ENCODE peak calls at places on chromosomes 12 and 14, in four cellular contexts. One of them, this sample, is unnamed.

GRCh38 chr12:46546634-46547273 is 174.2 kb upstream of the SLC38A2 start:
- DNase-seq in A549: no peak
- DNase-seq in endothelial cell of umbilical vein: no peak
- DNase-seq in HepG2: no peak
- DNase-seq in this sample: peak; percentile 76

GRCh38 chr14:95067526-95067925 is 89.8 kb downstream of the DICER1 start:
- DNase-seq in endothelial cell of umbilical vein: no peak
- DNase-seq in HepG2: no peak
- DNase-seq in A549: no peak
- DNase-seq in this sample: no peak

GRCh38 chr12:91613223-91613779 is 430.7 kb upstream of the DCN start:
- DNase-seq in A549: no peak
- DNase-seq in HepG2: no peak
- DNase-seq in endothelial cell of umbilical vein: no peak
- DNase-seq in this sample: no peak

GRCh38 chr12:81699572-81699971 is 59.6 kb downstream of the PPFIA2 start:
- DNase-seq in endothelial cell of umbilical vein: no peak
- DNase-seq in HepG2: no peak
- DNase-seq in A549: no peak
- DNase-seq in this sample: no peak

GRCh38 chr12:57929092-57929830 is 12.1 kb upstream of the ATP23 start:
- DNase-seq in endothelial cell of umbilical vein: peak; percentile 36
- DNase-seq in A549: no peak
- DNase-seq in HepG2: no peak
- DNase-seq in this sample: no peak

GRCh38 chr12:131066207-131066885 is 112.6 kb downstream of the ADGRD1 start:
- DNase-seq in A549: no peak
- DNase-seq in HepG2: no peak
- DNase-seq in endothelial cell of umbilical vein: no peak
- DNase-seq in this sample: no peak

GRCh38 chr12:1059162-1059561 is 68.1 kb downstream of the ERC1 start:
- DNase-seq in endothelial cell of umbilical vein: no peak
- DNase-seq in A549: no peak
- DNase-seq in HepG2: no peak
- DNase-seq in this sample: no peak

GRCh38 chr12:19707948-19708409 is 268.7 kb downstream of the AEBP2 start:
- DNase-seq in HepG2: no peak
- DNase-seq in endothelial cell of umbilical vein: no peak
- DNase-seq in A549: peak; percentile 39
- DNase-seq in this sample: peak; percentile 46

GRCh38 chr14:76117789-76118188 is 33.9 kb upstream of the GPATCH2L start:
- DNase-seq in endothelial cell of umbilical vein: no peak
- DNase-seq in A549: no peak
- DNase-seq in HepG2: no peak
- DNase-seq in this sample: no peak

GRCh38 chr12:52634266-52635056 is 16.1 kb upstream of the KRT73 start:
- DNase-seq in A549: no peak
- DNase-seq in endothelial cell of umbilical vein: no peak
- DNase-seq in HepG2: no peak
- DNase-seq in this sample: no peak

GRCh38 chr12:53231859-53232640 is at the start of gene RARG:
- DNase-seq in A549: peak; percentile 76
- DNase-seq in HepG2: no peak
- DNase-seq in endothelial cell of umbilical vein: no peak
- DNase-seq in this sample: no peak

GRCh38 chr12:127629066-127629820 is 637.7 kb upstream of the TMEM132C start:
- DNase-seq in A549: no peak
- DNase-seq in HepG2: no peak
- DNase-seq in endothelial cell of umbilical vein: no peak
- DNase-seq in this sample: no peak

GRCh38 chr12:5969974-5970690 is 25.1 kb upstream of the ANO2 start:
- DNase-seq in A549: no peak
- DNase-seq in endothelial cell of umbilical vein: no peak
- DNase-seq in HepG2: no peak
- DNase-seq in this sample: no peak

GRCh38 chr14:68476212-68476964 is 316.5 kb downstream of the ZFP36L1 start:
- DNase-seq in endothelial cell of umbilical vein: peak; percentile 72
- DNase-seq in A549: peak; percentile 51
- DNase-seq in HepG2: peak; percentile 45
- DNase-seq in this sample: peak; percentile 8

GRCh38 chr14:97251423-97252155 is 454.4 kb downstream of the VRK1 start:
- DNase-seq in HepG2: no peak
- DNase-seq in A549: no peak
- DNase-seq in endothelial cell of umbilical vein: no peak
- DNase-seq in this sample: peak; percentile 31

GRCh38 chr12:56278905-56279304 is 12.2 kb downstream of the COQ10A start:
- DNase-seq in HepG2: no peak
- DNase-seq in A549: no peak
- DNase-seq in endothelial cell of umbilical vein: no peak
- DNase-seq in this sample: no peak

GRCh38 chr12:92702754-92703679 is at the start of gene PLEKHG7:
- DNase-seq in A549: peak; percentile 9
- DNase-seq in endothelial cell of umbilical vein: no peak
- DNase-seq in HepG2: peak; percentile 47
- DNase-seq in this sample: no peak

GRCh38 chr12:62910549-62911169 is 24.3 kb downstream of the PPM1H start:
- DNase-seq in endothelial cell of umbilical vein: peak; percentile 5
- DNase-seq in A549: no peak
- DNase-seq in HepG2: no peak
- DNase-seq in this sample: no peak

GRCh38 chr12:116257213-116257612 is 20.3 kb downstream of the MED13L start:
- DNase-seq in A549: peak; percentile 68
- DNase-seq in HepG2: no peak
- DNase-seq in endothelial cell of umbilical vein: peak; percentile 42
- DNase-seq in this sample: peak; percentile 35

GRCh38 chr12:104825408-104825807 is 132.7 kb downstream of the SLC41A2 start:
- DNase-seq in endothelial cell of umbilical vein: no peak
- DNase-seq in A549: peak; percentile 36
- DNase-seq in HepG2: no peak
- DNase-seq in this sample: peak; percentile 44

GRCh38 chr12:12776261-12776660 is 9.2 kb upstream of the APOLD1 start:
- DNase-seq in A549: no peak
- DNase-seq in HepG2: peak; percentile 13
- DNase-seq in endothelial cell of umbilical vein: peak; percentile 95
- DNase-seq in this sample: no peak

GRCh38 chr14:73770977-73771847 is 57.0 kb upstream of the PNMA1 start:
- DNase-seq in A549: no peak
- DNase-seq in endothelial cell of umbilical vein: no peak
- DNase-seq in HepG2: no peak
- DNase-seq in this sample: no peak

GRCh38 chr14:73774244-73774575 is 60.0 kb upstream of the PNMA1 start:
- DNase-seq in HepG2: no peak
- DNase-seq in endothelial cell of umbilical vein: no peak
- DNase-seq in A549: no peak
- DNase-seq in this sample: no peak

GRCh38 chr14:73773441-73774243 is 59.5 kb upstream of the PNMA1 start:
- DNase-seq in HepG2: no peak
- DNase-seq in A549: no peak
- DNase-seq in endothelial cell of umbilical vein: no peak
- DNase-seq in this sample: no peak

GRCh38 chr14:73774671-73775070 is 60.5 kb upstream of the PNMA1 start:
- DNase-seq in A549: no peak
- DNase-seq in HepG2: no peak
- DNase-seq in endothelial cell of umbilical vein: no peak
- DNase-seq in this sample: no peak

DNA sequence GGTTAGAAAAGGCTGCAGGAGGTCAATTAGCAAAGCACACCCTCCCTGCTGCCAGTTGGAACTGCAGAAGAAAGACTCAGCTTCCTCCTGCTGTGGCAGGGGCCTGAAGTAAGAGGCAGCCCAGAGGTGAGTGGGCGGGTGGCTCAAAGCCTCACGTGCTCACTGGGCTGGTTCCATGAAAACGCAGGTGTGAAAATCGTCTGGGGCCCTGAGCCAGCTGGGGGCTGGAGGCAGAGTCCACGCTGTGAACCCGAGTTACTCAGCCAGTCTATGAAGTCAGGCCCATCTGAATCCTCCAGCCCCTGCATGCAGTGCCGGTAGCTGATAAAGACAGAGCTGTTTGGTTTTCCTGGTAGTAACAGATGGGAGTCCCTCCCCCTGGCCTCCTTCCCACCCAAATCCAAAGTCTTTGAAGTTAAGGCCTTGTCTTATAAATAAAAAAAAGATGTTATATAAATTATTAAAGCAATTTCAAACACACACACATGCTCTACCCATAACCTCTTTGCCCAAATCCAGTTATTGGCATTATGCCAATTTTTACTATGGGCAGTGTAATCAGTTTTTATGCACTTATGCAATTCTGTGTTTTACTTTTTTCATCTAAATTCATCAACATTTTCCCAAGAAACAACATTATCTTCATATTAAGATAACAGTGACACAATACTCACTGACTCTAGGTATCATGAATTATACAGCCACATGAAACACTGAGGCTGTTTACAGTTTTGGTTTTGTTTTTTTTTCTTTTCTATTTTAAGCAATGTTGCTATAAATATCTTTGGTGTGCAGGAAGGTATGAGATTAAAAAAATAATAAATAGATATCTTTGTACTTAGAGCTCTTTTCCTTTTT is 57.9 kb upstream of the PNMA1 start:
- DNase-seq in A549: no peak
- DNase-seq in HepG2: peak; percentile 94
- DNase-seq in endothelial cell of umbilical vein: peak; percentile 80
- DNase-seq in this sample: peak; percentile 77
- TF ChIP-seq MYC in A549: no peak
- TF ChIP-seq MYC in HepG2: peak; percentile 82
- TF ChIP-seq MYC in endothelial cell of umbilical vein: no peak
- TF ChIP-seq MYC in this sample: peak; percentile 36

DNA sequence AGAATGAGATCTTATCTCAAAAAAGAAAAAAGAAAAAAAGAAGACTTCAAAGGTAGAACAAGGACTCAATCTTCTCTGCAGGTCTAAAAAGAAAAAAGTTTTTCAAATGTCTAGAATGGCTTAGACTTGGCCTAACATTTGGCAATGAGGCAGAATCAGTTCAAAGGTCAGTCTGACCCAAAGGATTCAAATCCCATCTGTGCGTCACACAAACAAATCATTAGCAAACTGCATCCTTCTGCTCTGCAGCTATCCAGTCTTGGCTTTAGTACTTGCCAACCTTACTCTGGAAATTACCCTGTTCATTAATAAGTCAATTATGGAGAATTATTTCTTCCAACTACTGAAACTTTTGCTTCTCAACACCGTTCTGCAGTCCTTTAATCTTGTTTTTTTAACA is 3.1 kb downstream of the YAF2 start:
- DNase-seq in A549: no peak
- DNase-seq in HepG2: peak; percentile 65
- DNase-seq in endothelial cell of umbilical vein: no peak
- DNase-seq in this sample: no peak
- TF ChIP-seq MYC in A549: no peak
- TF ChIP-seq MYC in HepG2: no peak
- TF ChIP-seq MYC in endothelial cell of umbilical vein: no peak
- TF ChIP-seq MYC in this sample: no peak

DNA sequence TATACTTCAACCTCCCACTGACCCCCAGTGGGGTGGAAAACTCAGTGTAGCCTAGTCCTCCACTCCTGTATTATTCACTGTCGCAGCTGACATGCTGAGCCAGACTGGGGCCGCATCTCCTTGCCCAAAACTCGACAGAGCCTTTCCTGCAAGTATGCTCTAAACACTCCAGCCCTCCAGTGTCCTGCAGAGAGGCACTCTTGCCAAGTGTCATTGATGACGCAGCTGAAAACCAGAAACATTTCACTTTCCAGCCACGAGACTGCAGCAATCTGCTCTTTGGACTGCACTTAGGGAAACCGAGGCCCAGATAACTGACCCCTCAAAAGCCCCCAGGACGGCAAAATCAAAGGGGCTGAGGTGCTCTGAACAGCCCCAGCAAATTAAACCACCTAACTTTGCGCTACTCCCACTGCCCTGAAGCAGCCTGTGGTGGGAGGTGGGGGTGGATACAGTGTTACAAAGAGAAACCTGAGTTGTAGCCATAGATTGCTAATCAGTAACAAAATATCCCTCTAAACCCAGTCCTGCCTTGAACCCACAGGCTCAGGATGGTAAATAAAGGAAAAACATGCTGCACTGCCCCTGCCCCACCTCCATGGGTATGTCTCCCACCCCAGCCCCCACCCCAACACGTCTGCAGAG is 2.6 kb downstream of the CCDC85C start:
- DNase-seq in A549: no peak
- DNase-seq in HepG2: peak; percentile 49
- DNase-seq in endothelial cell of umbilical vein: no peak
- DNase-seq in this sample: no peak
- TF ChIP-seq MYC in A549: no peak
- TF ChIP-seq MYC in HepG2: peak; percentile 43
- TF ChIP-seq MYC in endothelial cell of umbilical vein: no peak
- TF ChIP-seq MYC in this sample: no peak

DNA sequence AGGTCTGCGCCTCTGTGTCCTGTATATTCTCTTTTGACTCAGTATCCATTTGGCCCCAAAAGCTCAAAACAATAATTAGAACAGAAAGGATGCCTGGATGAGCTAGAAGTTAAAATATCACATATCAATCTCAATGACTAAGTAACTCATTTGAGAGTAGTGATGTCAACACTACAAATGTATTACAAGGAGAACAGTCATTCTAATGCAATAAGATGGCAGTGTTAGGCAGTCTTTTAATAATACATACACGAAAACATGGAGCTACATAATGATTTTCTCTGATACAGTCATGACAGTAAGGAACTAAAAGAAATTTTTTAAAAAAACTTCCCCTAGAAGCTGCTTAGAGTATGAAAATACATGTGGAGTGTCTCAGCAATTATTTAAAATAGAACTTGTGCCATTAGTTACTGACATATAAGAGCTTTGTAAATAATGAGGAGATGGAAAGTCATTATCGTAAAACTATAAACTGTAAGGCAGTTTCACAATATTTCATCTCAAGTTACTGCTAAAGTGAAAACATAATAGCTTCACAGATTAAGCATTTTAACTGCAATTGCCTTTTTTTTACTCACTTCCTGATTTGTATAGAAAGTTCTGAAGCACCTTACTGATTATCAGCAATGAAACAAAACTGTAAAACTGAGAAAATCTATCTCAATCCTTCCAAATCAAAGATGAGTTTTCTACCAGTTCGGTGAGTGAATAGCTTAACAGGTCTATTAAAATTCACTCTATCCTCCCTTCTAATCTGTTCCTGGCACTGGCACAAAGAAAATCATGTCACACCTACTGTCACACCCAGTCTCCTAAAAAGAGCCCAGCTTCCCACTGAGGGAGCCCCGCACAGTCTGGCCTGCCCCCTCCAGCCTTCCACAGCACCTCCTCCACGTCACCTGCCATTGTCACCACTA is 161.2 kb upstream of the ABCD2 start:
- DNase-seq in endothelial cell of umbilical vein: no peak
- DNase-seq in HepG2: no peak
- DNase-seq in A549: no peak
- DNase-seq in this sample: no peak
- TF ChIP-seq MYC in endothelial cell of umbilical vein: no peak
- TF ChIP-seq MYC in HepG2: no peak
- TF ChIP-seq MYC in A549: no peak
- TF ChIP-seq MYC in this sample: no peak

DNA sequence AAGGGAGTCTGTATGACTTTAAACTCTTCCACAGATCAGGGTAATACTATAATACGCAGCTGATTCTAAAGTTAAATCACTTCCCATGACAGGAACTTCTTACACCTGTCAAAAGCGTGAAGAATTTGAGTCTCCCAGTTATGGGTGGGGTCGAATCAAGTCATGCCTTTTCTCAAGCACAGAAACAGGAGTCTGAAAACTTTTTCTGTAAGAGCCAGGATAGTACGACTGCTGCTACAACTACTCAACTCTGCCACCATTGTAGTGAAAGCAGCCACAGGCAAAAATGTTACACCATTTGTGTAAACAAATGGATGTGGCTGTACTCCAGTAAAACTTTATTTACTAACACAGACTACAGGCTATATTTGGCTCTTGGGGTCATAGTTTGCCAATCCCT is 90.3 kb downstream of the DUSP6 start:
- DNase-seq in HepG2: no peak
- DNase-seq in endothelial cell of umbilical vein: no peak
- DNase-seq in A549: no peak
- DNase-seq in this sample: no peak
- TF ChIP-seq MYC in HepG2: no peak
- TF ChIP-seq MYC in endothelial cell of umbilical vein: no peak
- TF ChIP-seq MYC in A549: no peak
- TF ChIP-seq MYC in this sample: no peak